ENCODE peak calls at places on chromosomes 11 and 22, in nine cellular contexts. N is heart left ventricle, Z is IMR-90, T is neural progenitor cell, C is cardiac muscle cell, U is sigmoid colon, E is right lobe of liver, S is tibial artery, D is spleen. L is an unnamed sample.

GRCh38 chr22:27996529-27996925 is 77.5 kb upstream of the PITPNB start:
- DNase-seq in S (no peak), U (peak; percentile 54), C (no peak), N (no peak), T (no peak), Z (no peak), D (peak; percentile 34), E (peak; percentile 48), L (no peak)

GRCh38 chr11:107991868-107992414 is 16.8 kb upstream of the CUL5 start:
- DNase-seq in T (peak; percentile 70), Z (no peak), S (no peak), N (no peak), C (no peak), U (no peak), E (no peak), D (no peak), L (no peak)

GRCh38 chr22:42431401-42432019 is 693 bp downstream of the NFAM1 start:
- DNase-seq in E (no peak), D (no peak), S (no peak), Z (no peak), N (no peak), C (no peak), U (peak; percentile 73), T (no peak), L (no peak)

GRCh38 chr11:126978911-126979310 is 21.7 kb downstream of the KIRREL3 start:
- DNase-seq in N (no peak), E (no peak), Z (no peak), C (no peak), D (no peak), U (no peak), S (no peak), T (no peak), L (no peak)

GRCh38 chr22:20944042-20944441 is 23.0 kb upstream of the AIFM3 start:
- DNase-seq in T (no peak), N (no peak), E (no peak), Z (no peak), S (no peak), D (no peak), U (no peak), C (no peak), L (no peak)

GRCh38 chr22:41383085-41383484 is 1.3 kb downstream of the TEF start:
- DNase-seq in T (no peak), N (no peak), S (no peak), E (no peak), U (no peak), D (no peak), Z (no peak), C (no peak), L (no peak)

GRCh38 chr11:9972917-9973504 is 309.1 kb downstream of the SWAP70 start:
- DNase-seq in E (no peak), Z (peak; percentile 70), U (no peak), D (no peak), T (peak; percentile 45), N (no peak), C (peak; percentile 78), S (no peak), L (no peak)

GRCh38 chr22:42268852-42269406 is 1.5 kb downstream of the TCF20 start:
- DNase-seq in C (no peak), U (no peak), D (no peak), N (no peak), T (no peak), S (no peak), E (no peak), Z (no peak), L (no peak)

GRCh38 chr11:106625566-106625965 is 392.7 kb downstream of the GUCY1A2 start:
- DNase-seq in Z (peak; percentile 12), T (no peak), N (no peak), D (no peak), E (no peak), S (no peak), U (no peak), C (peak; percentile 65), L (no peak)

GRCh38 chr11:116427337-116427902 is 345.4 kb downstream of the BUD13 start:
- DNase-seq in D (no peak), C (peak; percentile 5), N (no peak), T (no peak), U (no peak), E (no peak), Z (no peak), S (no peak), L (no peak)

GRCh38 chr11:64025205-64025604 is 10.5 kb upstream of the FLRT1 start:
- DNase-seq in E (no peak), S (no peak), Z (no peak), C (no peak), U (no peak), N (no peak), T (peak; percentile 62), D (no peak), L (no peak)

GRCh38 chr11:122910775-122911174 is 28.2 kb downstream of the JHY start:
- DNase-seq in C (peak; percentile 56), U (no peak), D (no peak), S (no peak), Z (peak; percentile 38), T (peak; percentile 41), N (no peak), E (no peak), L (no peak)

GRCh38 chr11:13227676-13228255 is 49.8 kb upstream of the BMAL1 start:
- DNase-seq in D (no peak), S (no peak), U (no peak), N (no peak), Z (no peak), C (no peak), E (no peak), T (no peak), L (no peak)

GRCh38 chr11:123545726-123546125 is 108.7 kb downstream of the SCN3B start:
- DNase-seq in S (no peak), D (no peak), N (no peak), T (peak; percentile 31), E (no peak), Z (no peak), C (no peak), U (no peak), L (no peak)

GRCh38 chr11:44823006-44823405 is 96.2 kb downstream of the TSPAN18 start:
- DNase-seq in Z (no peak), D (peak; percentile 36), S (no peak), E (no peak), U (no peak), C (no peak), T (peak; percentile 76), N (no peak), L (no peak)

DNA sequence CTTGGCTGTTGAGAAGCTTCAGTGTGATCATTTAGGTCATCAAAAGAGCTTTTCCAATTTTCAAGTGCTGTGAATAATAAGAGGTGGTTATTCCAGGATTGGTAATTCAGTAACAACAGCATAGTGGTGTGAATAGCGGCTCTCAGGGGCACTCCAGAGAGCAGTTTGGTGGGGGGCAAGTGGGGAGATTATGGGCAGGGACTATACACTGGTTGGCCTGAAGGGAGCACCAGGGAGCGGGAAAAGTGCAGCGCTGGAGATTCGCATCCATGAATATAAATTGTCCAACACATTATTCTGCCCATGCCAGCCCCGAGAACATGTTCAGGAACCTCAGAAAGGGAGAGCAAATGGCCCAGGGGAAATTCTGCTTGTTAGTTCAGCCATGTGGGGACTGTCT is 37.9 kb downstream of the OR6Q1 start:
- DNase-seq in S (no peak), C (no peak), Z (no peak), U (no peak), N (no peak), T (no peak), E (no peak), D (no peak), L (no peak)
- TF ChIP-seq CTCF in S (no peak), C (no peak), Z (no peak), U (no peak), N (no peak), T (peak; percentile 21), E (no peak), D (no peak), L (no peak)

DNA sequence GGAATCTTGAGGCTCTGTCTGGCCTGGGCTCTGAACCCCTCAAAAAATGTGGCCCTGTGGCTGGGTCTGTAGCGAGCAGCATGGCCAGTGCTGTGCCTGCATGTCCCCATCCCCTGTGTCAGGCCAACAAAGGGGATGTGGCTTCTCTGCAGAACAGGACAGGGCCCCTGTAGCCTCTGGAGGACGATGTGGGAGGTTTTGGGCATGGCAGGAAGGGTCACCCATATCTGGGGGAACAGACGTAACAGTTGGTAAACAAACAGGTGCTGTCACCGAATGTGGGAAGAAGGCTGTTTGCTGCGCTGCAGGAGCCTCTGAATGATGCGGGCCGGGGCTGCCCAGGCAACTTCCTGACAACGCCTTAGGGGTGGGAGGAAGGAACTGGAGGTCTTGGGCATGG is 35.0 kb downstream of the LRP5 start:
- DNase-seq in T (no peak), E (no peak), D (no peak), S (no peak), C (no peak), N (no peak), Z (no peak), U (no peak), L (no peak)
- H3K4me1 ChIP-seq in T (peaks cover 7% of the 10 kb centered on the region), E (peaks cover 64% of the 10 kb centered on the region), D (peaks cover 26% of the 10 kb centered on the region), S (peaks cover 68% of the 10 kb centered on the region), C (peaks cover 5% of the 10 kb centered on the region), N (peaks cover 67% of the 10 kb centered on the region), Z (peaks cover 7% of the 10 kb centered on the region), U (peaks cover 78% of the 10 kb centered on the region), L (peaks cover 18% of the 10 kb centered on the region)

DNA sequence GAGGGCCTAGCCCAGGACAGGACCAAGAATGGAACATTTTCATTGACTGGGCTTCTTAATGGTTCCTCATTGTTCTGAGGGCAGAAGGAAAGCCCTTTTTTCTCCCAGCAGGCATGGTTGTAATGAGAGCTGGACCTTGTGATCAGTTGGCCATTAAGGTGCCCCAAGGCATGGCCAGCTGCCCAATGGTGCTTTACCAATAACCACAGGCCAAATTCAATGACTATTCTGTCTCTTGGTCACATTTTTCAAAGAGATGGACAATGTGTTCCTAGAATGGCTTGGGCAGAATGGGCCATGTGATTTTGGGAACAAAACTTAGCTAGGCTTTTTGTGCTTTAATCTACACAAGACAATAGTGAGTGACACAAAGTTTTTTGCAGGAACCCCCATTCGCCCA is 7.3 kb downstream of the NAV2 start:
- DNase-seq in C (no peak), D (no peak), E (no peak), U (no peak), T (no peak), N (no peak), S (no peak), Z (no peak), L (no peak)
- H3K27me3 ChIP-seq in C (peaks cover 81% of the 10 kb centered on the region), D (peaks cover 16% of the 10 kb centered on the region), E (no peaks in the 10 kb centered on the region), U (no peaks in the 10 kb centered on the region), T (peaks cover 27% of the 10 kb centered on the region), N (peaks cover 8% of the 10 kb centered on the region), S (no peaks in the 10 kb centered on the region), Z (no peaks in the 10 kb centered on the region), L (no peaks in the 10 kb centered on the region)

GRCh38 chr22:46746620-46747019 is 8.6 kb upstream of the CERK start:
- DNase-seq in S (no peak), D (no peak), N (no peak), C (no peak), E (no peak), Z (no peak), U (no peak), T (no peak), L (no peak)

GRCh38 chr22:46744581-46744980 is 6.5 kb upstream of the CERK start:
- DNase-seq in Z (no peak), T (no peak), E (peak; percentile 86), N (no peak), U (no peak), D (no peak), C (no peak), S (no peak), L (no peak)

GRCh38 chr22:46747646-46748045 is 9.6 kb upstream of the CERK start:
- DNase-seq in D (no peak), Z (no peak), S (no peak), C (no peak), T (no peak), N (no peak), U (no peak), E (no peak), L (peak; percentile 57)

GRCh38 chr22:46748206-46748947 is 10.3 kb upstream of the CERK start:
- DNase-seq in D (no peak), U (no peak), Z (no peak), T (no peak), E (no peak), N (no peak), S (no peak), C (no peak), L (peak; percentile 5)

GRCh38 chr22:46746192-46746591 is 8.1 kb upstream of the CERK start:
- DNase-seq in E (no peak), N (no peak), T (no peak), S (no peak), D (no peak), C (no peak), Z (no peak), U (no peak), L (no peak)
- TF ChIP-seq CTCF in E (no peak), N (no peak), T (no peak), S (no peak), D (no peak), C (no peak), Z (no peak), U (no peak), L (no peak)

L was measured in psoas muscle.